ENCODE peak calls at places on chromosome 19, in eight cellular contexts. W, A, R, Z, Q, S, T and X are unnamed samples.

GRCh38 chr19:16342002-16342715 is 17.5 kb downstream of the KLF2 start:
- DNase-seq in T (no peak), S (no peak), W (peak), Z (peak), R (no peak), Q (peak), A (no peak), X (no peak)

GRCh38 chr19:10686193-10686592 is 15.0 kb upstream of the QTRT1 start:
- DNase-seq in S (no peak), R (no peak), T (no peak), Q (no peak), Z (no peak), W (no peak), A (no peak), X (no peak)

GRCh38 chr19:31378404-31378803 is 29.2 kb upstream of the TSHZ3 start:
- DNase-seq in W (peak), Q (peak), R (peak), T (no peak), Z (peak), S (no peak), A (peak), X (peak)

GRCh38 chr19:32421589-32422361 is 16.2 kb downstream of the DPY19L3 start:
- DNase-seq in W (no peak), R (no peak), Q (no peak), A (no peak), T (no peak), Z (no peak), S (no peak), X (no peak)

GRCh38 chr19:33064117-33064777 is 441 bp downstream of the RHPN2 start:
- DNase-seq in W (peak), T (no peak), A (peak), Q (peak), S (no peak), Z (no peak), R (no peak), X (no peak)

GRCh38 chr19:3270908-3271307 is 46.4 kb downstream of the CELF5 start:
- DNase-seq in Q (peak), T (no peak), S (no peak), Z (no peak), A (peak), R (no peak), W (peak), X (peak)

GRCh38 chr19:17641181-17641580 is 47.0 kb downstream of the UNC13A start:
- DNase-seq in A (no peak), T (no peak), Q (no peak), Z (no peak), S (no peak), R (no peak), W (no peak), X (no peak)

GRCh38 chr19:46878613-46879375 is 18.0 kb downstream of the ARHGAP35 start:
- DNase-seq in S (no peak), Z (no peak), Q (peak), W (peak), A (peak), T (no peak), R (no peak), X (peak)

GRCh38 chr19:16118489-16119033 is 6.9 kb downstream of the RAB8A start:
- DNase-seq in A (no peak), Z (no peak), W (no peak), S (no peak), T (no peak), R (no peak), Q (no peak), X (no peak)

GRCh38 chr19:53357821-53358581 is 7.5 kb upstream of the ZNF525 start:
- DNase-seq in A (no peak), R (no peak), T (no peak), S (no peak), W (no peak), Q (no peak), Z (no peak), X (no peak)

GRCh38 chr19:17720487-17720839 is 1.2 kb downstream of the MAP1S start:
- DNase-seq in A (no peak), W (peak), T (no peak), S (no peak), R (no peak), Q (no peak), Z (no peak), X (no peak)

GRCh38 chr19:46824887-46825730 is 25.5 kb downstream of the AP2S1 start:
- DNase-seq in W (no peak), Z (no peak), Q (no peak), A (no peak), T (no peak), R (no peak), S (no peak), X (peak)

GRCh38 chr19:58277197-58277596 is 1.6 kb upstream of the ZNF8 start:
- DNase-seq in S (no peak), A (no peak), Z (no peak), Q (no peak), W (no peak), T (no peak), R (no peak), X (no peak)

GRCh38 chr19:41707502-41707812 is 969 bp upstream of the CEACAM5 start:
- DNase-seq in S (no peak), T (no peak), Q (no peak), A (peak), Z (no peak), R (no peak), W (no peak), X (no peak)

GRCh38 chr19:21566073-21566472 is 60.7 kb downstream of the ZNF429 start:
- DNase-seq in Z (no peak), W (no peak), Q (no peak), R (no peak), T (no peak), S (no peak), A (no peak), X (no peak)

GRCh38 chr19:43594710-43595604 is 977 bp downstream of the IRGQ start:
- DNase-seq in Z (no peak), Q (peak), A (peak), T (no peak), W (peak), R (peak), S (no peak), X (peak)

GRCh38 chr19:30017172-30017571 is 75.1 kb downstream of the URI1 start:
- DNase-seq in W (no peak), R (no peak), Q (no peak), S (no peak), T (no peak), A (no peak), Z (no peak), X (no peak)
- H3K4me3 ChIP-seq in W (no peak), R (no peak), Q (no peak), S (no peak), T (no peak), A (no peak), Z (no peak), X (no peak)

GRCh38 chr19:39037194-39037593 is 4.8 kb upstream of the FBXO27 start:
- DNase-seq in T (no peak), Z (no peak), Q (no peak), S (no peak), W (no peak), A (no peak), R (no peak), X (no peak)

GRCh38 chr19:39030854-39031367 is 1.4 kb downstream of the FBXO27 start:
- DNase-seq in A (no peak), S (peak), Q (no peak), R (no peak), Z (no peak), T (no peak), W (no peak), X (no peak)

GRCh38 chr19:39032164-39032918 is at the start of gene FBXO27:
- DNase-seq in R (peak), Q (peak), Z (peak), A (peak), S (no peak), W (peak), T (no peak), X (no peak)

DNA sequence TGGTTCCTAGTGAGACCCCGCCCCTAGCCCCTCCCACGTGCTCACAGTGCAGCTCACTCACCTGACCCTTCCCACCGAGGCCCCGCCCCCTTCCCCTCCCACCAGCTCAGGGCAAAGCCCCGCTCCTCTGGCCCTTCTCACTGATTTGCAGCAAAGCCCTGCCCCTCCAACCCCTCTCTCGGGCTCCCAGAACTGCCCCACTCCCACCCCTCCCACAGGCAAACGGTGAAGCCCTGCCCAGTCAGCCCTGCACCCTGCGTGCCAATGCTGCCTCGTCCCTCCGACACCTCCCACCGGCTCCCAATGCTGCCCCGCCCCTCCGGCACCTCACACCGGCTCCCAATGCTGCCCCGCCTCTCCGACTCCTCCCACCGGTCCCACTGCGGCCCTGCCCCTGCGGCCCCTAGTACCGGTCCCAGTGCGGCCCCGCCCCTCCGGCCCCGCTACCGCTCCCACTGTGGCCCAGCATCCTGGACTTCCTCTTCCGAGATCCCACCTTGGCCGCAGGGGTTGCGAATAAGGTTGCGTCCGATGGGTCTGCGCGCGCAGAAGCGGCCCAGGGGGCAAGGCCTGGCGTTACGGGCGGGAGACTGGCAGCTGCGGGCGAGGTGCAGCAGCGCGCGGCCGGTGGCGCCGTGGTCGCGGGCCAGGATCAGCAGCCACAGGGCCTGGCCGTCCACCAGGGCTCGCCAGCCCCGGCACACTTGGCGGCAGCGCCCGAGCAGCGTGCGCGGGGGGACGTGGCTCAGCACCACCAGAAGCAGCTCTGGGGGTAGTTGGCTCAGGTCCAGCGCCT is 783 bp downstream of the FBXO27 start:
- DNase-seq in R (peak), W (peak), T (peak), S (peak), A (peak), Z (peak), Q (peak), X (no peak)
- H3K4me3 ChIP-seq in R (peak), W (peak), T (peak), S (peak), A (peak), Z (peak), Q (peak), X (peak)

DNA sequence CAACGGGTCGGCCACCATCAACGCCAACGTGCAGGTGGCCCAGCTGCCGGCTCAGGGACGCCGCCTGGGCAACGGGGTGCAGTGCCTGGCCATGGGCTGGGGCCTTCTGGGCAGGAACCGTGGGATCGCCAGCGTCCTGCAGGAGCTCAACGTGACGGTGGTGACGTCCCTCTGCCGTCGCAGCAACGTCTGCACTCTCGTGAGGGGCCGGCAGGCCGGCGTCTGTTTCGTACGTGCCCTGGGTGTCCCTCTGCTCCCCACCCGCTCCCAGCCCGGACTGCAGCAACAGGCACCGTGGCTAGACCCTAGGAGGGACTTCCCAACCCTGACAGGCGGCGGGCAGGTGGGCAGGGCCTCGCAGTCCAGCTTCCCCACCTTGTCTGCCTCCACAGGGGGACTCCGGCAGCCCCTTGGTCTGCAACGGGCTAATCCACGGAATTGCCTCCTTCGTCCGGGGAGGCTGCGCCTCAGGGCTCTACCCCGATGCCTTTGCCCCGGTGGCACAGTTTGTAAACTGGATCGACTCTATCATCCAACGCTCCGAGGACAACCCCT is 3.5 kb downstream of the ELANE start:
- DNase-seq in Q (no peak), Z (no peak), A (no peak), T (no peak), R (no peak), S (no peak), W (no peak), X (no peak)
- H3K4me3 ChIP-seq in Q (no peak), Z (no peak), A (no peak), T (no peak), R (no peak), S (no peak), W (no peak), X (no peak)

GRCh38 chr19:44848036-44848804 is 2.1 kb downstream of the NECTIN2 start:
- DNase-seq in Q (peak), Z (no peak), W (peak), A (peak), T (no peak), S (peak), R (no peak), X (peak)
- H3K4me3 ChIP-seq in Q (peak), Z (peak), W (peak), A (peak), T (peak), S (peak), R (peak), X (peak)